ENCODE peak calls at places on chromosome 6, in ten cellular contexts. One of them, this sample, is unnamed.

GRCh38 chr6:148293181-148293995 is 49.2 kb upstream of the SASH1 start:
- DNase-seq in cerebellar nuclear complex: no peak
- DNase-seq in MV-4-11: no peak
- DNase-seq in BJ: no peak
- DNase-seq in AG04450: no peak
- DNase-seq in stimulated activated CD8-positive, alpha-beta memory T cell treated with anti-CD3 and anti-CD28 coated beads, Interleukin-15, amount 100 ng/mL, for 24 hours: no peak
- DNase-seq in T-cell: no peak
- DNase-seq in H9: no peak
- DNase-seq in fibroblast of mammary gland: no peak
- DNase-seq in AG09309: no peak
- DNase-seq in this sample: no peak

GRCh38 chr6:159400806-159401205 is 231.6 kb downstream of the FNDC1 start:
- DNase-seq in cerebellar nuclear complex: no peak
- DNase-seq in MV-4-11: no peak
- DNase-seq in BJ: no peak
- DNase-seq in AG04450: no peak
- DNase-seq in stimulated activated CD8-positive, alpha-beta memory T cell treated with anti-CD3 and anti-CD28 coated beads, Interleukin-15, amount 100 ng/mL, for 24 hours: no peak
- DNase-seq in T-cell: no peak
- DNase-seq in H9: no peak
- DNase-seq in fibroblast of mammary gland: no peak
- DNase-seq in AG09309: no peak
- DNase-seq in this sample: no peak

GRCh38 chr6:119110601-119111548 is 32.4 kb upstream of the FAM184A start:
- DNase-seq in cerebellar nuclear complex: peak
- DNase-seq in MV-4-11: peak
- DNase-seq in BJ: no peak
- DNase-seq in AG04450: no peak
- DNase-seq in stimulated activated CD8-positive, alpha-beta memory T cell treated with anti-CD3 and anti-CD28 coated beads, Interleukin-15, amount 100 ng/mL, for 24 hours: no peak
- DNase-seq in T-cell: peak
- DNase-seq in H9: no peak
- DNase-seq in fibroblast of mammary gland: peak
- DNase-seq in AG09309: no peak
- DNase-seq in this sample: peak

GRCh38 chr6:140779341-140779740 is 1353.4 kb upstream of the GJE1 start:
- DNase-seq in cerebellar nuclear complex: no peak
- DNase-seq in MV-4-11: no peak
- DNase-seq in BJ: no peak
- DNase-seq in AG04450: no peak
- DNase-seq in stimulated activated CD8-positive, alpha-beta memory T cell treated with anti-CD3 and anti-CD28 coated beads, Interleukin-15, amount 100 ng/mL, for 24 hours: no peak
- DNase-seq in T-cell: no peak
- DNase-seq in H9: no peak
- DNase-seq in fibroblast of mammary gland: peak
- DNase-seq in AG09309: no peak
- DNase-seq in this sample: no peak

GRCh38 chr6:126064994-126065401 is 78.7 kb downstream of the TRMT11 start:
- DNase-seq in cerebellar nuclear complex: no peak
- DNase-seq in MV-4-11: no peak
- DNase-seq in BJ: no peak
- DNase-seq in AG04450: no peak
- DNase-seq in stimulated activated CD8-positive, alpha-beta memory T cell treated with anti-CD3 and anti-CD28 coated beads, Interleukin-15, amount 100 ng/mL, for 24 hours: no peak
- DNase-seq in T-cell: no peak
- DNase-seq in H9: no peak
- DNase-seq in fibroblast of mammary gland: no peak
- DNase-seq in AG09309: no peak
- DNase-seq in this sample: no peak

GRCh38 chr6:156828280-156828703 is 51.1 kb downstream of the ARID1B start:
- DNase-seq in cerebellar nuclear complex: no peak
- DNase-seq in MV-4-11: peak
- DNase-seq in BJ: peak
- DNase-seq in AG04450: peak
- DNase-seq in stimulated activated CD8-positive, alpha-beta memory T cell treated with anti-CD3 and anti-CD28 coated beads, Interleukin-15, amount 100 ng/mL, for 24 hours: no peak
- DNase-seq in T-cell: no peak
- DNase-seq in H9: no peak
- DNase-seq in fibroblast of mammary gland: peak
- DNase-seq in AG09309: peak
- DNase-seq in this sample: peak

GRCh38 chr6:100426689-100427338 is 37.9 kb downstream of the SIM1 start:
- DNase-seq in cerebellar nuclear complex: no peak
- DNase-seq in MV-4-11: no peak
- DNase-seq in BJ: no peak
- DNase-seq in AG04450: no peak
- DNase-seq in stimulated activated CD8-positive, alpha-beta memory T cell treated with anti-CD3 and anti-CD28 coated beads, Interleukin-15, amount 100 ng/mL, for 24 hours: no peak
- DNase-seq in T-cell: no peak
- DNase-seq in H9: no peak
- DNase-seq in fibroblast of mammary gland: no peak
- DNase-seq in AG09309: no peak
- DNase-seq in this sample: no peak

GRCh38 chr6:43428874-43429273 is 1.5 kb downstream of the ABCC10 start:
- DNase-seq in cerebellar nuclear complex: no peak
- DNase-seq in MV-4-11: no peak
- DNase-seq in BJ: no peak
- DNase-seq in AG04450: no peak
- DNase-seq in stimulated activated CD8-positive, alpha-beta memory T cell treated with anti-CD3 and anti-CD28 coated beads, Interleukin-15, amount 100 ng/mL, for 24 hours: no peak
- DNase-seq in T-cell: no peak
- DNase-seq in H9: no peak
- DNase-seq in fibroblast of mammary gland: peak
- DNase-seq in AG09309: no peak
- DNase-seq in this sample: no peak

GRCh38 chr6:31752739-31753319 is 9.6 kb upstream of the SAPCD1 start:
- DNase-seq in cerebellar nuclear complex: no peak
- DNase-seq in MV-4-11: no peak
- DNase-seq in BJ: no peak
- DNase-seq in AG04450: no peak
- DNase-seq in stimulated activated CD8-positive, alpha-beta memory T cell treated with anti-CD3 and anti-CD28 coated beads, Interleukin-15, amount 100 ng/mL, for 24 hours: no peak
- DNase-seq in T-cell: no peak
- DNase-seq in H9: no peak
- DNase-seq in fibroblast of mammary gland: peak
- DNase-seq in AG09309: no peak
- DNase-seq in this sample: no peak

GRCh38 chr6:37244430-37245310 is 12.9 kb upstream of the TBC1D22B start:
- DNase-seq in cerebellar nuclear complex: no peak
- DNase-seq in MV-4-11: peak
- DNase-seq in BJ: peak
- DNase-seq in AG04450: peak
- DNase-seq in stimulated activated CD8-positive, alpha-beta memory T cell treated with anti-CD3 and anti-CD28 coated beads, Interleukin-15, amount 100 ng/mL, for 24 hours: no peak
- DNase-seq in T-cell: no peak
- DNase-seq in H9: no peak
- DNase-seq in fibroblast of mammary gland: peak
- DNase-seq in AG09309: peak
- DNase-seq in this sample: peak

GRCh38 chr6:127868338-127868737 is 32.5 kb downstream of the THEMIS start:
- DNase-seq in cerebellar nuclear complex: no peak
- DNase-seq in MV-4-11: no peak
- DNase-seq in BJ: no peak
- DNase-seq in AG04450: no peak
- DNase-seq in stimulated activated CD8-positive, alpha-beta memory T cell treated with anti-CD3 and anti-CD28 coated beads, Interleukin-15, amount 100 ng/mL, for 24 hours: no peak
- DNase-seq in T-cell: no peak
- DNase-seq in H9: no peak
- DNase-seq in fibroblast of mammary gland: peak
- DNase-seq in AG09309: no peak
- DNase-seq in this sample: no peak

GRCh38 chr6:30990422-30991086 is 7.0 kb downstream of the MUC21 start:
- DNase-seq in cerebellar nuclear complex: no peak
- DNase-seq in MV-4-11: no peak
- DNase-seq in BJ: no peak
- DNase-seq in AG04450: no peak
- DNase-seq in stimulated activated CD8-positive, alpha-beta memory T cell treated with anti-CD3 and anti-CD28 coated beads, Interleukin-15, amount 100 ng/mL, for 24 hours: no peak
- DNase-seq in T-cell: peak
- DNase-seq in H9: peak
- DNase-seq in fibroblast of mammary gland: no peak
- DNase-seq in AG09309: no peak
- DNase-seq in this sample: no peak

GRCh38 chr6:124881898-124882579 is 80.2 kb upstream of the RNF217 start:
- DNase-seq in cerebellar nuclear complex: no peak
- DNase-seq in MV-4-11: no peak
- DNase-seq in BJ: no peak
- DNase-seq in AG04450: peak
- DNase-seq in stimulated activated CD8-positive, alpha-beta memory T cell treated with anti-CD3 and anti-CD28 coated beads, Interleukin-15, amount 100 ng/mL, for 24 hours: no peak
- DNase-seq in T-cell: no peak
- DNase-seq in H9: no peak
- DNase-seq in fibroblast of mammary gland: peak
- DNase-seq in AG09309: no peak
- DNase-seq in this sample: no peak